ENCODE peak calls at places on chromosomes 12 and 14, in five cellular contexts. M is GM10248; D is stimulated activated CD4-positive, alpha-beta T cell treated with anti-CD3 and anti-CD28 coated beads, Interleukin-15, amount 100 ng/mL, for 1 hour; K is lower leg skin; B is astrocyte of the cerebellum. E is an unnamed sample.

GRCh38 chr12:93763746-93764147 is 86.6 kb downstream of the CRADD start:
- DNase-seq in M (no peak), D (no peak), K (no peak), B (no peak), E (no peak)

GRCh38 chr14:105519946-105520698 is 6.3 kb upstream of the TMEM121 start:
- DNase-seq in M (no peak), B (no peak), D (no peak), K (no peak), E (no peak)

GRCh38 chr12:121598672-121599287 is 18.0 kb upstream of the KDM2B start:
- DNase-seq in M (no peak), B (no peak), D (no peak), K (no peak), E (no peak)

GRCh38 chr14:106039400-106039799 is 513.0 kb downstream of the TMEM121 start:
- DNase-seq in K (no peak), B (no peak), D (peak; percentile 49), M (peak; percentile 22), E (no peak)

GRCh38 chr12:3328571-3328970 is 162.4 kb upstream of the PRMT8 start:
- DNase-seq in B (no peak), D (no peak), K (no peak), M (no peak), E (no peak)

GRCh38 chr14:72888636-72889201 is 5.2 kb downstream of the DPF3 start:
- DNase-seq in M (no peak), B (no peak), D (no peak), K (no peak), E (peak; percentile 44)

GRCh38 chr12:1660304-1661187 is 30.3 kb upstream of the ADIPOR2 start:
- DNase-seq in K (peak; percentile 88), D (peak; percentile 13), B (no peak), M (no peak), E (peak; percentile 30)

GRCh38 chr12:12946686-12947355 is 5.1 kb downstream of the GPRC5D start:
- DNase-seq in D (no peak), B (no peak), K (no peak), M (no peak), E (no peak)

GRCh38 chr14:47194051-47194450 is 481.4 kb downstream of the MDGA2 start:
- DNase-seq in M (no peak), K (no peak), B (peak; percentile 3), D (no peak), E (no peak)

GRCh38 chr12:122368361-122369073 is 54.0 kb downstream of the CLIP1 start:
- DNase-seq in K (no peak), D (no peak), B (peak; percentile 13), M (no peak), E (no peak)

GRCh38 chr12:66272650-66273049 is 29.6 kb upstream of the HELB start:
- DNase-seq in M (no peak), K (no peak), B (no peak), D (no peak), E (no peak)

GRCh38 chr14:90819734-90820393 is 3.6 kb upstream of the TTC7B start:
- DNase-seq in K (no peak), B (no peak), D (no peak), M (no peak), E (no peak)

GRCh38 chr12:15818418-15818817 is 29.2 kb upstream of the EPS8 start:
- DNase-seq in M (no peak), K (no peak), B (no peak), D (no peak), E (no peak)

GRCh38 chr12:68565391-68565903 is 45.3 kb upstream of the RAP1B start:
- DNase-seq in B (peak; percentile 49), M (no peak), D (no peak), K (no peak), E (no peak)

GRCh38 chr14:22539831-22540230 is 49.2 kb downstream of the DAD1 start:
- DNase-seq in B (no peak), M (no peak), D (no peak), K (no peak), E (no peak)

GRCh38 chr14:51319181-51319597 is 79.1 kb downstream of the TMX1 start:
- DNase-seq in M (no peak), D (no peak), B (no peak), K (no peak), E (no peak)

GRCh38 chr14:21098892-21099595 is 589 bp upstream of the ZNF219 start:
- DNase-seq in K (no peak), B (no peak), M (no peak), D (no peak), E (no peak)

GRCh38 chr14:34766611-34767010 is 52.2 kb upstream of the CFL2 start:
- DNase-seq in B (peak; percentile 12), K (no peak), D (no peak), M (no peak), E (no peak)

GRCh38 chr14:33315217-33315616 is 376.5 kb downstream of the NPAS3 start:
- DNase-seq in B (no peak), M (no peak), D (no peak), K (no peak), E (no peak)

GRCh38 chr14:39682000-39682399 is 249.8 kb upstream of the FBXO33 start:
- DNase-seq in K (no peak), D (no peak), B (no peak), M (no peak), E (no peak)

GRCh38 chr14:57080691-57081090 is 188.0 kb downstream of the EXOC5 start:
- DNase-seq in K (no peak), B (no peak), M (no peak), D (no peak), E (no peak)

GRCh38 chr12:18066666-18067065 is 23.3 kb downstream of the RERGL start:
- DNase-seq in M (no peak), K (no peak), B (no peak), D (no peak), E (no peak)

GRCh38 chr12:28742791-28743190 is 406.3 kb upstream of the FAR2 start:
- DNase-seq in K (no peak), M (no peak), D (no peak), B (no peak), E (no peak)

GRCh38 chr14:101193126-101193844 is 289.8 kb upstream of the RTL1 start:
- DNase-seq in K (no peak), M (no peak), B (no peak), D (no peak), E (no peak)

GRCh38 chr12:132143328-132144071 is 619 bp downstream of the DDX51 start:
- DNase-seq in B (no peak), K (no peak), D (peak; percentile 27), M (no peak), E (peak; percentile 21)

GRCh38 chr12:22334696-22335290 is at the start of gene ST8SIA1:
- DNase-seq in B (no peak), K (peak; percentile 23), D (peak; percentile 31), M (peak; percentile 22), E (peak; percentile 40)

GRCh38 chr14:105891221-105891602 is 364.8 kb downstream of the TMEM121 start:
- DNase-seq in D (no peak), M (peak; percentile 0), K (no peak), B (no peak), E (no peak)

GRCh38 chr12:93174048-93174447 is 203.7 kb upstream of the NUDT4 start:
- DNase-seq in D (no peak), K (no peak), M (no peak), B (peak; percentile 82), E (no peak)

GRCh38 chr12:96233941-96234461 is 39.8 kb downstream of the ELK3 start:
- DNase-seq in M (no peak), K (peak; percentile 93), B (peak; percentile 95), D (no peak), E (no peak)

GRCh38 chr12:114678718-114679117 is 5.3 kb downstream of the TBX3 start:
- DNase-seq in D (no peak), B (no peak), M (no peak), K (no peak), E (no peak)

GRCh38 chr12:62631531-62632520 is 165.2 kb downstream of the MON2 start:
- DNase-seq in B (peak; percentile 89), M (peak; percentile 73), K (peak; percentile 51), D (no peak), E (no peak)

GRCh38 chr12:80271770-80272169 is 172.3 kb upstream of the PTPRQ start:
- DNase-seq in M (no peak), K (no peak), D (no peak), B (no peak), E (no peak)

GRCh38 chr14:92385561-92385960 is 62.6 kb downstream of the SLC24A4 start:
- DNase-seq in B (no peak), K (no peak), M (no peak), D (no peak), E (no peak)

GRCh38 chr14:73785336-73785833 is 66.2 kb upstream of the PTGR2 start:
- DNase-seq in B (peak; percentile 75), K (no peak), M (no peak), D (no peak), E (no peak)